ENCODE peak calls at places on chromosomes 4 and X, in nine cellular contexts. M, L, G, I, U, A, O, H and F are unnamed samples.
A peak's percentile ranks its signal among the peaks of the same experiment; 100 is the strongest.

GRCh38 chrX:63784902-63785692 is at the start of gene ARHGEF9:
- DNase-seq in M (no peak), L (peak; percentile 3), G (peak; percentile 73), I (peak; percentile 34), U (peak; percentile 69), A (no peak), O (peak; percentile 68), H (no peak), F (no peak)

GRCh38 chr4:11037637-11038036 is 353.1 kb upstream of the CLNK start:
- DNase-seq in M (no peak), L (no peak), G (no peak), I (no peak), U (no peak), A (no peak), O (no peak), H (no peak), F (no peak)

GRCh38 chrX:19107035-19107434 is 15.2 kb downstream of the ADGRG2 start:
- DNase-seq in M (no peak), L (no peak), G (no peak), I (no peak), U (no peak), A (no peak), O (no peak), H (no peak), F (no peak)

GRCh38 chr4:44448548-44449443 is at the start of gene KCTD8:
- DNase-seq in M (peak; percentile 92), L (peak; percentile 35), G (peak; percentile 95), I (peak; percentile 83), U (peak; percentile 97), A (peak; percentile 71), O (peak; percentile 95), H (peak; percentile 7), F (peak; percentile 40)

GRCh38 chr4:172809998-172810397 is 358.6 kb upstream of the GALNT7 start:
- DNase-seq in M (no peak), L (no peak), G (no peak), I (no peak), U (no peak), A (no peak), O (no peak), H (no peak), F (no peak)

GRCh38 chr4:182555997-182556418 is 312.8 kb downstream of the TENM3 start:
- DNase-seq in M (peak; percentile 81), L (peak; percentile 92), G (no peak), I (no peak), U (no peak), A (no peak), O (no peak), H (peak; percentile 89), F (no peak)

GRCh38 chrX:148813422-148813821 is 313.0 kb downstream of the AFF2 start:
- DNase-seq in M (no peak), L (no peak), G (no peak), I (no peak), U (no peak), A (no peak), O (no peak), H (no peak), F (no peak)

GRCh38 chr4:163548481-163549243 is 54.2 kb downstream of the TMA16 start:
- DNase-seq in M (peak; percentile 70), L (peak; percentile 58), G (peak; percentile 66), I (no peak), U (no peak), A (peak; percentile 37), O (no peak), H (peak; percentile 58), F (no peak)

GRCh38 chr4:3375688-3376087 is 66.1 kb upstream of the HGFAC start:
- DNase-seq in M (peak; percentile 49), L (peak; percentile 89), G (no peak), I (no peak), U (no peak), A (no peak), O (peak; percentile 58), H (peak; percentile 89), F (no peak)

GRCh38 chr4:85659626-85660213 is 184.8 kb downstream of the ARHGAP24 start:
- DNase-seq in M (no peak), L (no peak), G (no peak), I (no peak), U (no peak), A (no peak), O (no peak), H (no peak), F (no peak)

GRCh38 chr4:33334416-33334815 is 2614.2 kb downstream of the PCDH7 start:
- DNase-seq in M (no peak), L (no peak), G (no peak), I (no peak), U (no peak), A (no peak), O (no peak), H (no peak), F (no peak)

GRCh38 chrX:15911729-15912550 is 57.3 kb upstream of the AP1S2 start:
- DNase-seq in M (no peak), L (peak; percentile 48), G (no peak), I (no peak), U (no peak), A (no peak), O (no peak), H (no peak), F (no peak)

DNA sequence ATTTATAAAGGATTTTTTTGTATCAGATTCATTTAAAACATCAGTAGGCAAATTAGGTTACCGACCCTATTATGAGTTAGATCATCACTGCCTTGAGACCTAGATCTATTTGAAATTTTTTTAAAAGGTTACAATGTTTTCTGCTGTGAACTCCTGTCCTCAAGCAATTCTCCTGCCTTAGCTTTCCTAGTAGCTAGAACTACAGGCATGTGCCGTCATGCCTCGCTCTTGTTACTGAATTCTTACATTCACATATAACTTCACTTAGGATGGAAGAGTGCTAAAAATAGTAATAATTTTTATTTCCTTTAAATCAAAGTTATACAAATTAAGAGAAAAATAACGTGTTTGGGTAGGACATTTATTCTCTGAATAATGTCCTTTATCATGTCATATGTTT is 75.5 kb upstream of the MAOA start:
- DNase-seq in M (no peak), L (no peak), G (no peak), I (no peak), U (no peak), A (no peak), O (no peak), H (no peak), F (no peak)
- TF ChIP-seq CTCF in M (no peak), L (no peak), G (no peak), I (no peak), U (no peak), A (no peak), O (no peak), H (no peak), F (no peak)

GRCh38 chrX:103818844-103819243 is 13.2 kb downstream of the RAB9B start:
- DNase-seq in M (no peak), L (peak; percentile 21), G (no peak), I (no peak), U (no peak), A (no peak), O (no peak), H (no peak), F (no peak)

GRCh38 chrX:103811858-103812257 is 20.2 kb downstream of the RAB9B start:
- DNase-seq in M (no peak), L (no peak), G (no peak), I (no peak), U (no peak), A (peak; percentile 3), O (no peak), H (no peak), F (no peak)

GRCh38 chrX:103817502-103817901 is 14.6 kb downstream of the RAB9B start:
- DNase-seq in M (peak; percentile 67), L (no peak), G (peak; percentile 74), I (peak; percentile 59), U (no peak), A (peak; percentile 10), O (no peak), H (peak; percentile 7), F (no peak)
- TF ChIP-seq CTCF in M (peak; percentile 67), L (peak; percentile 58), G (peak; percentile 41), I (peak; percentile 91), U (peak; percentile 81), A (peak; percentile 42), O (peak; percentile 33), H (peak; percentile 85), F (peak; percentile 40)

DNA sequence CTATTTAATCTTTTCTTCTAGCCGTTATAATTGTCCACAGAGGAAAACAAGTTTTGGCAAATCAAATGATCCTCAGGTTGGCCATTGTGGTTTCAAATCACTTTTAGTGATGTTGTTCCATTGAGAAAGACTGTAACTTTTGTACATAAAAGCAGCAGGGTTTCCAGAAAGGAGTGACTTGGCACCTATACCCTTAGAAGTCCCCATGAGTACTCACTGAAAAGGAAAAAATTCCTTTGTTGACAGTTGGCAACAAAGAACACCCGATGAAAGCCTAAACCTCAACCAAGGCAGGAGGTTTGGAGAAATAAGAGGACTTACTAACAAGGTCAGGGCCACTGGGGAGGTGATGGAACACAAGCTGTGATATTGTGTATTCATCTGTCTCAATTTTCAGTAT is 474.4 kb downstream of the RAPGEF2 start:
- DNase-seq in M (no peak), L (no peak), G (no peak), I (no peak), U (no peak), A (no peak), O (no peak), H (no peak), F (no peak)
- TF ChIP-seq CTCF in M (no peak), L (no peak), G (no peak), I (no peak), U (no peak), A (no peak), O (no peak), H (no peak), F (no peak)

GRCh38 chr4:181528570-181529184 is 714.5 kb upstream of the TENM3 start:
- DNase-seq in M (peak; percentile 79), L (peak; percentile 66), G (peak; percentile 90), I (peak; percentile 88), U (peak; percentile 91), A (peak; percentile 56), O (no peak), H (peak; percentile 61), F (no peak)
- TF ChIP-seq CTCF in M (peak; percentile 91), L (peak; percentile 97), G (peak; percentile 92), I (peak; percentile 94), U (peak; percentile 90), A (peak; percentile 92), O (peak; percentile 69), H (peak; percentile 92), F (peak; percentile 98)